ENCODE peak calls at places on chromosomes 7 and 10, in nine cellular contexts. C is HCT116, E is NB4, B is body of pancreas, U is esophagus squamous epithelium, D is IMR-90, W is A549, Z is spleen, S is ovary. F is an unnamed sample.

GRCh38 chr7:29807179-29807841 is 1.0 kb downstream of the WIPF3 start:
- DNase-seq in W (peak), D (no peak), U (no peak), Z (no peak), S (peak), B (peak), C (peak), E (no peak), F (no peak)

GRCh38 chr10:123621492-123621891 is 44.7 kb upstream of the GPR26 start:
- DNase-seq in D (no peak), C (no peak), B (no peak), U (no peak), Z (no peak), S (no peak), E (no peak), W (no peak), F (peak)

GRCh38 chr10:101694056-101694673 is 805 bp downstream of the FBXW4 start:
- DNase-seq in E (peak), S (peak), Z (peak), U (no peak), D (peak), W (peak), B (peak), C (no peak), F (peak)

GRCh38 chr7:8260871-8261707 is 878 bp downstream of the ICA1 start:
- DNase-seq in B (peak), S (peak), D (no peak), C (no peak), Z (peak), E (peak), U (no peak), W (peak), F (peak)

GRCh38 chr7:132117181-132117580 is 459.1 kb downstream of the PLXNA4 start:
- DNase-seq in B (no peak), Z (no peak), W (peak), S (no peak), U (no peak), D (peak), E (no peak), C (no peak), F (no peak)

GRCh38 chr10:110340122-110340521 is 35.4 kb upstream of the SMNDC1 start:
- DNase-seq in B (no peak), S (no peak), W (no peak), Z (no peak), E (no peak), C (no peak), D (no peak), U (no peak), F (peak)

GRCh38 chr7:41705109-41705871 is 2.4 kb upstream of the INHBA start:
- DNase-seq in Z (peak), C (no peak), D (peak), W (peak), S (peak), E (peak), U (peak), B (peak), F (peak)

GRCh38 chr10:96858038-96858705 is 26.1 kb downstream of the LCOR start:
- DNase-seq in D (peak), B (no peak), C (no peak), Z (no peak), U (no peak), S (no peak), E (no peak), W (no peak), F (no peak)

GRCh38 chr10:124217906-124218769 is 124.7 kb upstream of the CHST15 start:
- DNase-seq in Z (no peak), C (peak), S (no peak), B (no peak), W (no peak), E (no peak), D (no peak), U (no peak), F (peak)

GRCh38 chr7:79357101-79357500 is 96.4 kb downstream of the MAGI2 start:
- DNase-seq in B (no peak), C (no peak), S (no peak), W (no peak), U (no peak), D (no peak), E (no peak), Z (no peak), F (no peak)

GRCh38 chr7:82714883-82715282 is 271.3 kb upstream of the CACNA2D1 start:
- DNase-seq in D (peak), U (no peak), S (no peak), W (no peak), Z (no peak), B (no peak), E (no peak), C (no peak), F (no peak)

GRCh38 chr7:2488272-2488645 is 12.1 kb upstream of the GRIFIN start:
- DNase-seq in W (no peak), D (no peak), B (no peak), Z (peak), C (no peak), E (no peak), U (no peak), S (peak), F (peak)

GRCh38 chr7:21076579-21076978 is 289.9 kb upstream of the SP8 start:
- DNase-seq in S (no peak), C (no peak), B (no peak), W (no peak), U (no peak), Z (no peak), D (no peak), E (no peak), F (no peak)

GRCh38 chr7:30019960-30020359 is 6.5 kb downstream of the FKBP14 start:
- DNase-seq in B (no peak), W (peak), Z (no peak), E (no peak), U (no peak), C (no peak), S (no peak), D (peak), F (no peak)

GRCh38 chr7:73864981-73865711 is 4.2 kb downstream of the TMEM270 start:
- DNase-seq in C (no peak), B (no peak), S (no peak), W (no peak), Z (no peak), D (no peak), U (no peak), E (no peak), F (no peak)

GRCh38 chr10:118045842-118046490 is 775 bp downstream of the RAB11FIP2 start:
- DNase-seq in W (peak), B (no peak), S (no peak), E (peak), C (peak), D (peak), Z (no peak), U (no peak), F (peak)

GRCh38 chr7:73668103-73668937 is 689 bp downstream of the VPS37D start:
- DNase-seq in Z (peak), S (no peak), B (no peak), E (no peak), C (no peak), D (no peak), U (no peak), W (peak), F (no peak)

GRCh38 chr7:26664735-26665420 is 199.5 kb downstream of the SKAP2 start:
- DNase-seq in E (peak), W (no peak), B (peak), C (no peak), U (no peak), S (no peak), D (peak), Z (peak), F (peak)

GRCh38 chr10:101565936-101566332 is 22.1 kb downstream of the POLL start:
- DNase-seq in E (no peak), S (peak), D (no peak), U (no peak), B (peak), W (no peak), C (no peak), Z (no peak), F (peak)

GRCh38 chr7:7321681-7322080 is 139.3 kb downstream of the C1GALT1 start:
- DNase-seq in C (no peak), U (no peak), Z (peak), E (no peak), S (no peak), B (no peak), D (no peak), W (peak), F (no peak)

GRCh38 chr7:158738841-158739240 is 34.2 kb upstream of the NCAPG2 start:
- DNase-seq in W (no peak), E (no peak), S (no peak), D (no peak), B (no peak), U (no peak), Z (no peak), C (no peak), F (peak)

GRCh38 chr10:17454181-17454800 is at the start of gene ST8SIA6:
- DNase-seq in D (peak), E (no peak), C (no peak), W (peak), Z (peak), B (peak), U (no peak), S (peak), F (peak)
- TF ChIP-seq POLR2A in D (no peak), E (no peak), C (no peak), W (no peak), Z (no peak), B (no peak), U (no peak), S (no peak), F (no peak)

DNA sequence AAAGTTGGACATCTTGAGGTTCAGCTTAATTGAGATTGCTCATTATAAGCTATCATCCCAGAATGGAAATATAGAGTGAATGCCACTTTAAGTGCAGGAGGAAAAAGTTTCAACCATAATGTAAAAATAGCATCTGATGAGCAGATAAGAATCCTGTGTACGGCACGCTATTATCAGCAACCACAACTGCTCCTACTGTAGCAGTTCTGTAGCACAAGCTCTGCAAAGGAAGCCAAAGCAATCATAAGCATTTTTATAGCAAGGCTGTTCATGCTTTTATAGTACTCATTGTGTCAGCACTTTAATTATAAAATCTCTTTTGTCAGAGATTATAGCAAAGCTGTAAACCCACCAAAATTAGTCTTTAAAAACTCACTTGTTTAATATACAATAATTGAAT is 991.7 kb upstream of the PHF14 start:
- DNase-seq in D (no peak), S (no peak), B (no peak), C (no peak), Z (no peak), E (no peak), W (no peak), U (no peak), F (no peak)
- TF ChIP-seq CTCF in D (no peak), S (no peak), B (no peak), C (no peak), Z (no peak), E (no peak), W (no peak), U (no peak), F (no peak)

GRCh38 chr7:131057015-131057518 is 270.6 kb upstream of the MKLN1 start:
- DNase-seq in U (no peak), S (no peak), E (no peak), C (no peak), B (no peak), D (peak), Z (no peak), W (no peak), F (peak)
- TF ChIP-seq POLR2A in U (no peak), S (no peak), E (no peak), C (no peak), B (peak), D (no peak), Z (no peak), W (no peak), F (no peak)

DNA sequence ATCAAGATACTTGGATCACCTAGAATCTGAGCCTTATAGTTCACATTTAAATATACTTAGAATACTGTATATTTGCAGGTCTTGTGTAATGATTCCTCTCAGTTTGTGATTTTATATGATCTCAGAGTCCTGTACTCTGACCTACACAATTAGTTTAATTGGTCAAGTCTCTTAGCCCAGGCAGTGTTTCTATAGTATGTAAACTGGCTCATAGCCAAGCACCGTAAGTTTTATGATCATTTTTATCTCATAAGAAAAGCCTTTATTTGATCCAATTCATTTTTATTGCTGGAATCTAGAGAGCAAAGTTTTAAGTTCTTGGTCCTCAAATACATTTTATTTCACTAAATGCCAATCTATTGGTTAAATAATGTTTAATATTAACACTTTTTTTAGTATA is 242.2 kb downstream of the MALRD1 start:
- DNase-seq in C (no peak), U (no peak), S (no peak), Z (no peak), D (no peak), W (no peak), B (no peak), E (no peak), F (no peak)
- TF ChIP-seq CTCF in C (no peak), U (no peak), S (no peak), Z (no peak), D (no peak), W (no peak), B (no peak), E (no peak), F (no peak)

GRCh38 chr10:79075418-79075817 is 6.7 kb downstream of the ZMIZ1 start:
- DNase-seq in W (no peak), Z (no peak), C (no peak), S (no peak), U (no peak), D (no peak), E (no peak), B (no peak), F (no peak)

GRCh38 chr10:79072041-79072441 is 3.3 kb downstream of the ZMIZ1 start:
- DNase-seq in B (no peak), E (no peak), W (no peak), U (no peak), C (no peak), S (no peak), D (peak), Z (no peak), F (no peak)

GRCh38 chr10:79072994-79073654 is 4.4 kb downstream of the ZMIZ1 start:
- DNase-seq in S (no peak), E (no peak), B (no peak), D (no peak), W (no peak), U (no peak), Z (no peak), C (no peak), F (no peak)

GRCh38 chr10:79074732-79075131 is 6.0 kb downstream of the ZMIZ1 start:
- DNase-seq in W (no peak), U (no peak), E (no peak), C (no peak), Z (no peak), D (no peak), S (no peak), B (peak), F (no peak)

GRCh38 chr10:79073784-79074432 is 5.1 kb downstream of the ZMIZ1 start:
- DNase-seq in S (peak), U (no peak), W (no peak), Z (no peak), E (no peak), C (no peak), D (peak), B (peak), F (no peak)
- TF ChIP-seq POLR2A in S (no peak), U (no peak), W (no peak), Z (no peak), E (no peak), C (no peak), D (no peak), B (no peak), F (no peak)

GRCh38 chr7:138138244-138138643 is 62.0 kb downstream of the AKR1D1 start:
- DNase-seq in U (no peak), D (no peak), S (no peak), C (no peak), E (no peak), Z (no peak), B (no peak), W (no peak), F (no peak)
- TF ChIP-seq CTCF in U (no peak), D (no peak), S (no peak), C (no peak), E (no peak), Z (no peak), B (no peak), W (no peak), F (no peak)

GRCh38 chr10:94545277-94546057 is at the start of gene HELLS:
- DNase-seq in U (no peak), D (peak), W (peak), E (peak), C (peak), S (peak), B (peak), Z (peak), F (peak)
- TF ChIP-seq POLR2A in U (no peak), D (peak), W (peak), E (peak), C (peak), S (no peak), B (peak), Z (no peak), F (no peak)

GRCh38 chr7:1175967-1176851 is 16.2 kb upstream of the ZFAND2A start:
- DNase-seq in B (peak), W (peak), S (peak), E (peak), U (peak), Z (peak), D (peak), C (peak), F (peak)
- TF ChIP-seq CTCF in B (peak), W (peak), S (peak), E (peak), U (peak), Z (peak), D (peak), C (peak), F (peak)

F was measured in lower leg skin.